ENCODE peak calls at places on chromosomes 6 and 20, in five cellular contexts. W, J, Y, Z and V are unnamed samples.

GRCh38 chr20:63606701-63607100 is 20.2 kb downstream of the GMEB2 start:
- DNase-seq in Y (no peak), Z (no peak), J (no peak), W (no peak), V (no peak)

GRCh38 chr6:22043284-22043962 is 253.4 kb downstream of the PRL start:
- DNase-seq in Z (no peak), W (no peak), Y (no peak), J (no peak), V (no peak)

GRCh38 chr6:52312461-52312860 is 27.9 kb upstream of the MCM3 start:
- DNase-seq in Y (no peak), Z (no peak), J (no peak), W (no peak), V (no peak)

GRCh38 chr6:134995536-134995935 is 45.6 kb upstream of the ALDH8A1 start:
- DNase-seq in J (no peak), W (no peak), Z (no peak), Y (no peak), V (no peak)

GRCh38 chr20:19784511-19785172 is 26.6 kb downstream of the RIN2 start:
- DNase-seq in W (peak), Z (peak), J (no peak), Y (no peak), V (peak)

GRCh38 chr6:3227363-3228045 is at the start of gene TUBB2B:
- DNase-seq in Y (no peak), W (no peak), Z (no peak), J (peak), V (peak)

GRCh38 chr6:30583921-30584320 is 12.7 kb downstream of the ABCF1 start:
- DNase-seq in Z (no peak), Y (no peak), W (no peak), J (no peak), V (no peak)

GRCh38 chr20:50804453-50805348 is 9.8 kb downstream of the BCAS4 start:
- DNase-seq in J (no peak), Y (no peak), Z (no peak), W (no peak), V (no peak)

GRCh38 chr6:166411721-166412151 is 29.0 kb upstream of the MPC1 start:
- DNase-seq in J (no peak), Y (peak), W (no peak), Z (no peak), V (no peak)

GRCh38 chr6:28922004-28922840 is 1.6 kb downstream of the TRIM27 start:
- DNase-seq in Y (no peak), Z (peak), J (no peak), W (peak), V (no peak)

GRCh38 chr20:35626386-35627001 is 10.9 kb downstream of the SPAG4 start:
- DNase-seq in Z (no peak), W (no peak), Y (no peak), J (no peak), V (no peak)

GRCh38 chr20:23164176-23164601 is 78.1 kb upstream of the CD93 start:
- DNase-seq in W (no peak), Y (no peak), Z (no peak), J (no peak), V (no peak)

GRCh38 chr20:37564388-37565133 is 36.9 kb upstream of the BLCAP start:
- DNase-seq in J (peak), Y (peak), Z (no peak), W (peak), V (peak)

GRCh38 chr6:85453490-85453889 is 3.6 kb downstream of the NT5E start:
- DNase-seq in J (no peak), Y (no peak), Z (no peak), W (no peak), V (no peak)

GRCh38 chr6:25280617-25280990 is 1.4 kb downstream of the CARMIL1 start:
- DNase-seq in J (no peak), Y (no peak), Z (no peak), W (peak), V (no peak)

GRCh38 chr6:100335999-100336398 is 128.7 kb downstream of the SIM1 start:
- DNase-seq in Y (no peak), W (no peak), Z (no peak), J (no peak), V (no peak)

GRCh38 chr20:4026093-4026601 is 10.8 kb upstream of the RNF24 start:
- DNase-seq in J (no peak), Z (peak), Y (no peak), W (peak), V (no peak)

GRCh38 chr6:168132531-168133184 is 53.6 kb upstream of the FRMD1 start:
- DNase-seq in W (peak), Y (no peak), Z (peak), J (peak), V (peak)

GRCh38 chr20:944148-944547 is 28.0 kb upstream of the ANGPT4 start:
- DNase-seq in Z (no peak), W (no peak), Y (no peak), J (no peak), V (no peak)

GRCh38 chr6:75094614-75095321 is 111.1 kb downstream of the COL12A1 start:
- DNase-seq in Y (no peak), Z (peak), J (no peak), W (no peak), V (no peak)

GRCh38 chr6:9252784-9253183 is 817.4 kb upstream of the SLC35B3 start:
- DNase-seq in W (no peak), Y (no peak), J (no peak), Z (no peak), V (no peak)

GRCh38 chr6:47044418-47044817 is 2.3 kb upstream of the ADGRF1 start:
- DNase-seq in W (peak), J (no peak), Z (peak), Y (no peak), V (no peak)

GRCh38 chr6:35778437-35778836 is 2.0 kb downstream of the CLPSL2 start:
- DNase-seq in W (no peak), Z (no peak), J (no peak), Y (no peak), V (no peak)

GRCh38 chr6:7532232-7532631 is 9.2 kb upstream of the DSP start:
- DNase-seq in W (peak), J (peak), Z (no peak), Y (no peak), V (no peak)

GRCh38 chr6:100281471-100281878 is 183.2 kb downstream of the SIM1 start:
- DNase-seq in Y (no peak), J (peak), Z (no peak), W (no peak), V (peak)

GRCh38 chr6:118372413-118372812 is 175.7 kb upstream of the PLN start:
- DNase-seq in W (no peak), Y (no peak), J (no peak), Z (no peak), V (no peak)

GRCh38 chr6:75526502-75527127 is 33.0 kb upstream of the FILIP1 start:
- DNase-seq in J (peak), Y (peak), Z (peak), W (peak), V (peak)

GRCh38 chr6:6856538-6857523 is 250.9 kb upstream of the RREB1 start:
- DNase-seq in Y (peak), Z (no peak), W (peak), J (no peak), V (no peak)

GRCh38 chr6:144845181-144845580 is 560.0 kb downstream of the UTRN start:
- DNase-seq in J (no peak), W (no peak), Z (no peak), Y (no peak), V (no peak)

GRCh38 chr6:160421854-160422253 is 73.7 kb downstream of the SLC22A3 start:
- DNase-seq in W (no peak), Y (no peak), J (no peak), Z (no peak), V (no peak)

GRCh38 chr6:52416629-52417151 is 3.5 kb upstream of the EFHC1 start:
- DNase-seq in J (no peak), Y (no peak), Z (peak), W (peak), V (peak)

GRCh38 chr6:160014869-160015182 is 45.9 kb downstream of the IGF2R start:
- DNase-seq in Z (no peak), J (no peak), Y (no peak), W (no peak), V (no peak)

GRCh38 chr20:45545754-45546453 is 1.3 kb downstream of the EPPIN start:
- DNase-seq in Y (no peak), Z (peak), W (peak), J (no peak), V (no peak)

GRCh38 chr20:47796952-47797351 is 11.7 kb upstream of the SULF2 start:
- DNase-seq in Y (no peak), J (no peak), W (no peak), Z (no peak), V (no peak)

GRCh38 chr6:70210462-70210861 is 92.4 kb downstream of the COL9A1 start:
- DNase-seq in Z (no peak), J (no peak), W (peak), Y (no peak), V (no peak)
- TF ChIP-seq CTCF in Z (peak), J (peak), W (peak), Y (no peak), V (peak)

GRCh38 chr6:33001685-33002084 is 7.7 kb downstream of the HLA-DOA start:
- DNase-seq in Y (no peak), W (no peak), Z (no peak), J (no peak), V (no peak)

GRCh38 chr6:32995448-32995847 is 13.9 kb downstream of the HLA-DOA start:
- DNase-seq in Z (no peak), J (no peak), Y (no peak), W (no peak), V (no peak)

GRCh38 chr6:33004940-33005339 is 4.5 kb downstream of the HLA-DOA start:
- DNase-seq in W (no peak), Z (no peak), Y (no peak), J (no peak), V (no peak)

GRCh38 chr6:33000053-33000452 is 9.3 kb downstream of the HLA-DOA start:
- DNase-seq in Z (no peak), Y (no peak), W (peak), J (no peak), V (no peak)
- TF ChIP-seq CTCF in Z (peak), Y (peak), W (peak), J (peak), V (peak)

GRCh38 chr20:39290575-39290974 is 328.4 kb downstream of the DHX35 start:
- DNase-seq in Y (no peak), Z (no peak), W (no peak), J (no peak), V (no peak)

GRCh38 chr20:39289831-39290230 is 327.7 kb downstream of the DHX35 start:
- DNase-seq in J (no peak), W (no peak), Y (no peak), Z (no peak), V (no peak)

GRCh38 chr20:39291301-39291700 is 329.2 kb downstream of the DHX35 start:
- DNase-seq in Z (no peak), W (peak), Y (no peak), J (no peak), V (no peak)

GRCh38 chr20:39292193-39292736 is 330.1 kb downstream of the DHX35 start:
- DNase-seq in Y (no peak), J (no peak), W (no peak), Z (no peak), V (no peak)

GRCh38 chr20:39289316-39289715 is 327.2 kb downstream of the DHX35 start:
- DNase-seq in Y (no peak), J (no peak), W (no peak), Z (no peak), V (no peak)
- TF ChIP-seq CTCF in Y (no peak), J (peak), W (peak), Z (no peak), V (peak)

GRCh38 chr20:56205350-56205749 is 43.2 kb upstream of the MC3R start:
- DNase-seq in Y (no peak), J (no peak), Z (no peak), W (no peak), V (no peak)

GRCh38 chr20:56207656-56208055 is 40.9 kb upstream of the MC3R start:
- DNase-seq in W (no peak), Y (no peak), Z (no peak), J (no peak), V (no peak)

GRCh38 chr20:56204206-56204605 is 44.3 kb upstream of the MC3R start:
- DNase-seq in Z (no peak), W (no peak), Y (no peak), J (no peak), V (no peak)

GRCh38 chr20:56200456-56200855 is 48.1 kb upstream of the MC3R start:
- DNase-seq in Y (no peak), J (no peak), Z (no peak), W (peak), V (no peak)

DNA sequence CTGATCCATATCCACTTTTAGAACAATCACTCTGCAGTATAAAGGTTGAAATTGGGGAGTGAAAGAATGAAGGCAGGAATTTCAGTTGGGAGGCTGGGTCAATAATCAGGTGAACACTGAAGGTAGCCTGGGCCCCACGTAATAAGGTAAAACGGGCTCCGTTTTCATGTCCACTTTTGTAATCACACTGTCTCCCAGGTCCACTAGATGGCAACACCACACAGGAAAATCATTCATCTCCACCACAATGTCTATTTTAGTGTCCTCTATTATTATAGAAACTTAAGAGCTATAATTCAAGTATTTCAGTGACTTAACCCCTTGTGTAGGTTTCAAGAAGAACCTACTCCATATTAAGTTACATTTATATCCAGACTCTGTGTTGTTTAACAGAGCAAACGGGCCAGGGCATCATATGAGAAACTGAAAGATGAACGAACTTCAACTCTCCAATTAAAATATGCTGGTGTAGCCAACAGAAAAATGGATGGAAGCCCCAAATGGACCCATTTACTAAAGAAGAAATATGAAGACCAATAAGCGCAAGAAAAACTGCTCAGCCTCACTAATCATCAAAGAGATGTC is 45.9 kb upstream of the MC3R start:
- DNase-seq in J (no peak), Y (no peak), W (peak), Z (peak), V (no peak)
- TF ChIP-seq CTCF in J (no peak), Y (no peak), W (peak), Z (peak), V (peak)